ENCODE peak calls at places on chromosomes 3 and 15, in four cellular contexts. Q is ovary; X is CD8-positive, alpha-beta memory T cell; V is mammary epithelial cell. C is an unnamed sample.

GRCh38 chr3:178856804-178857203 is 214.8 kb downstream of the ZMAT3 start:
- DNase-seq in V (no peak), X (no peak), Q (no peak), C (peak; percentile 57)

GRCh38 chr3:37952564-37952963 is 38.0 kb upstream of the VILL start:
- DNase-seq in X (no peak), Q (no peak), V (peak; percentile 29), C (no peak)

GRCh38 chr15:77021803-77022381 is 27.0 kb downstream of the PSTPIP1 start:
- DNase-seq in Q (no peak), X (peak; percentile 77), V (no peak), C (no peak)

GRCh38 chr3:113242091-113242581 is 30.8 kb downstream of the BOC start:
- DNase-seq in X (no peak), Q (no peak), V (no peak), C (no peak)

GRCh38 chr3:10303105-10303504 is 10.4 kb upstream of the GHRL start:
- DNase-seq in Q (no peak), X (no peak), V (no peak), C (no peak)

GRCh38 chr3:126152458-126152857 is 27.9 kb downstream of the ALDH1L1 start:
- DNase-seq in V (no peak), Q (no peak), X (no peak), C (no peak)

GRCh38 chr3:46690798-46691197 is 2.7 kb downstream of the ALS2CL start:
- DNase-seq in V (peak; percentile 54), Q (no peak), X (no peak), C (peak; percentile 41)

GRCh38 chr15:69089258-69089657 is 71.2 kb upstream of the GLCE start:
- DNase-seq in Q (no peak), V (no peak), X (no peak), C (no peak)

GRCh38 chr3:49422379-49423248 is at the start of gene AMT:
- DNase-seq in V (no peak), Q (no peak), X (no peak), C (no peak)

GRCh38 chr3:50612234-50612972 is 829 bp upstream of the CISH start:
- DNase-seq in Q (peak; percentile 61), V (no peak), X (peak; percentile 42), C (no peak)

GRCh38 chr15:39756806-39757522 is 25.7 kb downstream of the FSIP1 start:
- DNase-seq in V (peak; percentile 18), X (peak; percentile 32), Q (no peak), C (no peak)

GRCh38 chr3:13416002-13416793 is 3.9 kb downstream of the NUP210 start:
- DNase-seq in V (no peak), Q (no peak), X (peak; percentile 16), C (no peak)

GRCh38 chr3:4593014-4593413 is 99.9 kb downstream of the ITPR1 start:
- DNase-seq in V (no peak), Q (no peak), X (no peak), C (no peak)

GRCh38 chr3:44206301-44206700 is 35.4 kb upstream of the TOPAZ1 start:
- DNase-seq in V (no peak), X (no peak), Q (no peak), C (no peak)

GRCh38 chr3:87052499-87053260 is 61.7 kb upstream of the VGLL3 start:
- DNase-seq in V (peak; percentile 2), Q (no peak), X (no peak), C (no peak)

GRCh38 chr15:69557340-69558137 is 104.9 kb downstream of the RPLP1 start:
- DNase-seq in Q (no peak), V (peak; percentile 87), X (no peak), C (peak; percentile 87)

GRCh38 chr3:12982619-12983101 is 90.6 kb downstream of the IQSEC1 start:
- DNase-seq in V (no peak), Q (no peak), X (no peak), C (no peak)

GRCh38 chr3:55491296-55491816 is 4.2 kb upstream of the WNT5A start:
- DNase-seq in Q (peak; percentile 76), V (peak; percentile 74), X (no peak), C (peak; percentile 73)

GRCh38 chr15:62067448-62068044 is 769 bp downstream of the C2CD4A start:
- DNase-seq in Q (peak; percentile 29), V (peak; percentile 19), X (no peak), C (peak; percentile 13)

GRCh38 chr3:32420138-32420981 is 28.7 kb downstream of the CMTM7 start:
- DNase-seq in Q (no peak), V (peak; percentile 98), X (no peak), C (no peak)

GRCh38 chr3:8652323-8652987 is 7.9 kb upstream of the SSUH2 start:
- DNase-seq in X (no peak), Q (no peak), V (no peak), C (no peak)

GRCh38 chr15:22786868-22787698 is 639 bp downstream of the NIPA1 start:
- DNase-seq in V (peak; percentile 45), Q (no peak), X (peak; percentile 19), C (peak; percentile 22)

GRCh38 chr15:59131955-59132562 is 27.1 kb downstream of the CCNB2 start:
- DNase-seq in Q (no peak), X (no peak), V (no peak), C (no peak)

GRCh38 chr3:69811452-69812401 is 72.5 kb downstream of the MITF start:
- DNase-seq in Q (no peak), V (no peak), X (no peak), C (no peak)

GRCh38 chr15:78072080-78072892 is 5.2 kb downstream of the TBC1D2B start:
- DNase-seq in V (no peak), X (peak; percentile 65), Q (peak; percentile 66), C (no peak)

GRCh38 chr3:138547342-138547975 is 46.6 kb downstream of the CEP70 start:
- DNase-seq in X (no peak), Q (no peak), V (peak; percentile 69), C (no peak)

GRCh38 chr3:138544546-138544945 is 49.5 kb downstream of the CEP70 start:
- DNase-seq in X (no peak), Q (no peak), V (no peak), C (no peak)

GRCh38 chr3:138539352-138539751 is 54.7 kb downstream of the CEP70 start:
- DNase-seq in X (no peak), V (no peak), Q (no peak), C (no peak)

GRCh38 chr3:138542977-138543376 is 51.1 kb downstream of the CEP70 start:
- DNase-seq in V (no peak), Q (no peak), X (no peak), C (no peak)
- H3K9me3 ChIP-seq in V (peaks cover 4% of the 10 kb centered on the region), Q (peaks cover 18% of the 10 kb centered on the region), X (peaks cover 8% of the 10 kb centered on the region), C (peaks cover 14% of the 10 kb centered on the region)

GRCh38 chr3:63450023-63450422 is 171.9 kb downstream of the SYNPR start:
- DNase-seq in V (peak; percentile 87), Q (no peak), X (no peak), C (no peak)
- H3K4me3 ChIP-seq in V (no peak overlapping the region), Q (no peak overlapping the region), X (no peak overlapping the region), C (no peak overlapping the region)

GRCh38 chr3:121520510-121520909 is 25.3 kb downstream of the POLQ start:
- DNase-seq in X (no peak), Q (no peak), V (no peak), C (no peak)
- H3K36me3 ChIP-seq in X (no peaks in the 10 kb centered on the region), Q (no peaks in the 10 kb centered on the region), V (peaks cover 20% of the 10 kb centered on the region), C (peaks cover 69% of the 10 kb centered on the region)

GRCh38 chr15:58026051-58026450 is 39.5 kb downstream of the ALDH1A2 start:
- DNase-seq in V (peak; percentile 8), X (no peak), Q (no peak), C (no peak)
- H3K9me3 ChIP-seq in V (peaks cover 19% of the 10 kb centered on the region), X (peaks cover 16% of the 10 kb centered on the region), Q (peaks cover 9% of the 10 kb centered on the region), C (peaks cover 49% of the 10 kb centered on the region)

GRCh38 chr3:120416868-120417267 is 33.9 kb downstream of the FSTL1 start:
- DNase-seq in Q (peak; percentile 23), X (no peak), V (no peak), C (no peak)

GRCh38 chr3:120418866-120419490 is 31.8 kb downstream of the FSTL1 start:
- DNase-seq in V (peak; percentile 54), Q (no peak), X (peak; percentile 2), C (peak; percentile 21)

GRCh38 chr3:120415756-120416155 is 35.0 kb downstream of the FSTL1 start:
- DNase-seq in X (no peak), V (no peak), Q (no peak), C (no peak)

GRCh38 chr3:120418446-120418845 is 32.3 kb downstream of the FSTL1 start:
- DNase-seq in V (no peak), Q (no peak), X (no peak), C (no peak)

GRCh38 chr3:120417272-120417911 is 33.4 kb downstream of the FSTL1 start:
- DNase-seq in Q (peak; percentile 94), X (peak; percentile 75), V (peak; percentile 95), C (peak; percentile 94)
- H3K4me3 ChIP-seq in Q (peak overlapping the region; percentile 4), X (peak overlapping the region; percentile 30), V (peak overlapping the region; percentile 15), C (peak overlapping the region; percentile 2)

GRCh38 chr15:65887565-65887964 is 18.3 kb downstream of the RAB11A start:
- DNase-seq in X (peak; percentile 85), Q (no peak), V (no peak), C (no peak)

GRCh38 chr15:65896231-65896630 is 26.9 kb downstream of the RAB11A start:
- DNase-seq in X (no peak), Q (no peak), V (no peak), C (no peak)

GRCh38 chr15:65888998-65889397 is 19.7 kb downstream of the RAB11A start:
- DNase-seq in V (no peak), X (no peak), Q (no peak), C (no peak)

DNA sequence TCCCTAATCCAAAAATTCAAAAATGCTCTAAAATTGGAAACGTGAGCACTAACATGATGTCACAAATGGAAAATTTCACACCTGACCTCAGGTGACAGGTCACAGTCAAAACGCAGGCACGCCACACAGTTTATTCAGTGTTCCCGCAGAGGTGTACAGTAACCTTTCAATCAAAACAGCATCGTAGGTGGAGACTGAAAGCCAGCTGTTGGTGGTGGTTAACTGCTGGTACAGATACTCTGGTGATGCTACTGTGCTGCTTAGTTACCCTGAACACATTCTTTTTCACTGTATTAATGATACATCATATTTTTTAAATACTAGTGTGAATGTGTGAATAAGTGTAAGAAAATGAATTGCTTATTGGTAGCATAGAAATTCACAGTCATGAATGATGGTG is 23.8 kb downstream of the RAB11A start:
- DNase-seq in Q (no peak), V (no peak), X (no peak), C (no peak)
- H3K36me3 ChIP-seq in Q (no peaks in the 10 kb centered on the region), V (peaks cover 23% of the 10 kb centered on the region), X (no peaks in the 10 kb centered on the region), C (peaks cover 35% of the 10 kb centered on the region)

GRCh38 chr15:25713736-25714537 is 149.2 kb downstream of the ATP10A start:
- DNase-seq in Q (no peak), V (no peak), X (no peak), C (no peak)

GRCh38 chr15:25711164-25711563 is 152.0 kb downstream of the ATP10A start:
- DNase-seq in X (no peak), Q (no peak), V (no peak), C (no peak)

GRCh38 chr15:25711691-25712090 is 151.4 kb downstream of the ATP10A start:
- DNase-seq in X (no peak), V (no peak), Q (no peak), C (no peak)

GRCh38 chr15:25712961-25713355 is 150.2 kb downstream of the ATP10A start:
- DNase-seq in X (no peak), Q (no peak), V (no peak), C (no peak)

GRCh38 chr15:25712192-25712960 is 150.8 kb downstream of the ATP10A start:
- DNase-seq in Q (no peak), X (no peak), V (no peak), C (no peak)
- H3K9me3 ChIP-seq in Q (no peaks in the 10 kb centered on the region), X (no peaks in the 10 kb centered on the region), V (peaks cover 52% of the 10 kb centered on the region), C (no peaks in the 10 kb centered on the region)

C was measured in MG63.